ENCODE peak calls at places on chromosomes 1 and 21, in ten cellular contexts. L is left ventricle myocardium inferior, J is GM23338, T is fibroblast of mammary gland, F is DMS79 treated with DMSO at 0.1 percent for 48 hours, X is astrocyte of the spinal cord, R is GM03348, W is astrocyte of the cerebellum, O is LHCN-M2, D is NCI-H526. G is an unnamed sample.

GRCh38 chr1:155650231-155650757 is 38.3 kb downstream of the YY1AP1 start:
- DNase-seq in X (no peak), D (no peak), O (no peak), L (no peak), R (no peak), F (no peak), W (no peak), J (no peak), T (no peak), G (no peak)

GRCh38 chr21:41783476-41784150 is 16.8 kb upstream of the RIPK4 start:
- DNase-seq in L (no peak), T (no peak), D (peak), R (no peak), F (peak), X (peak), W (peak), O (no peak), J (no peak), G (no peak)

GRCh38 chr21:25850126-25850831 is 115.5 kb downstream of the GABPA start:
- DNase-seq in L (no peak), O (peak), R (no peak), J (no peak), F (no peak), X (no peak), D (no peak), T (no peak), W (no peak), G (no peak)

GRCh38 chr1:234231061-234231892 is 142.0 kb upstream of the COA6 start:
- DNase-seq in J (peak), R (no peak), X (no peak), O (no peak), W (no peak), T (no peak), D (peak), L (no peak), F (no peak), G (no peak)

GRCh38 chr21:38999148-38999547 is 184.1 kb downstream of the PSMG1 start:
- DNase-seq in F (no peak), O (no peak), D (no peak), R (no peak), L (no peak), W (no peak), T (peak), X (no peak), J (no peak), G (no peak)

GRCh38 chr1:168202941-168203654 is 22.7 kb upstream of the SFT2D2 start:
- DNase-seq in T (peak), X (peak), L (no peak), J (no peak), F (no peak), D (no peak), R (peak), W (peak), O (no peak), G (peak)

GRCh38 chr1:110524311-110525249 is 5.6 kb upstream of the KCNA10 start:
- DNase-seq in X (peak), R (peak), F (peak), J (peak), W (no peak), D (peak), T (peak), L (no peak), O (peak), G (peak)

GRCh38 chr1:71019248-71019647 is 28.4 kb downstream of the PTGER3 start:
- DNase-seq in D (peak), T (no peak), W (no peak), J (no peak), O (no peak), F (no peak), X (no peak), L (no peak), R (no peak), G (no peak)

G was measured in HCEC 1CT.